ENCODE peak calls at places on chromosomes 3 and 15, in ten cellular contexts. One of them, this sample, is unnamed.

GRCh38 chr3:114872056-114872455 is 275.0 kb downstream of the ZBTB20 start:
- DNase-seq in colonic mucosa: no peak
- DNase-seq in right lobe of liver: no peak
- DNase-seq in stomach: no peak
- DNase-seq in endodermal cell: no peak
- DNase-seq in bronchial epithelial cell: no peak
- DNase-seq in RWPE2: no peak
- DNase-seq in heart right ventricle: no peak
- DNase-seq in prostate gland: no peak
- DNase-seq in adrenal gland: no peak
- DNase-seq in this sample: no peak

GRCh38 chr15:33045066-33045810 is 149.3 kb downstream of the FMN1 start:
- DNase-seq in heart right ventricle: no peak
- DNase-seq in stomach: peak; percentile 48
- DNase-seq in endodermal cell: no peak
- DNase-seq in bronchial epithelial cell: no peak
- DNase-seq in right lobe of liver: no peak
- DNase-seq in colonic mucosa: no peak
- DNase-seq in adrenal gland: no peak
- DNase-seq in RWPE2: no peak
- DNase-seq in prostate gland: no peak
- DNase-seq in this sample: no peak

GRCh38 chr15:57440799-57441198 is 64.5 kb downstream of the CGNL1 start:
- DNase-seq in endodermal cell: no peak
- DNase-seq in colonic mucosa: no peak
- DNase-seq in adrenal gland: no peak
- DNase-seq in RWPE2: no peak
- DNase-seq in prostate gland: no peak
- DNase-seq in right lobe of liver: no peak
- DNase-seq in bronchial epithelial cell: peak; percentile 48
- DNase-seq in heart right ventricle: no peak
- DNase-seq in stomach: no peak
- DNase-seq in this sample: no peak

GRCh38 chr3:48679416-48680380 is 6.0 kb downstream of the NCKIPSD start:
- DNase-seq in adrenal gland: no peak
- DNase-seq in colonic mucosa: no peak
- DNase-seq in heart right ventricle: no peak
- DNase-seq in stomach: no peak
- DNase-seq in right lobe of liver: no peak
- DNase-seq in prostate gland: no peak
- DNase-seq in RWPE2: peak; percentile 45
- DNase-seq in bronchial epithelial cell: no peak
- DNase-seq in endodermal cell: no peak
- DNase-seq in this sample: no peak

GRCh38 chr15:68528891-68529290 is 49.9 kb upstream of the CORO2B start:
- DNase-seq in right lobe of liver: no peak
- DNase-seq in bronchial epithelial cell: peak; percentile 22
- DNase-seq in RWPE2: no peak
- DNase-seq in endodermal cell: no peak
- DNase-seq in stomach: no peak
- DNase-seq in colonic mucosa: no peak
- DNase-seq in prostate gland: no peak
- DNase-seq in adrenal gland: no peak
- DNase-seq in heart right ventricle: no peak
- DNase-seq in this sample: no peak

GRCh38 chr3:156630081-156630772 is 44.2 kb upstream of the TIPARP start:
- DNase-seq in right lobe of liver: no peak
- DNase-seq in adrenal gland: no peak
- DNase-seq in colonic mucosa: no peak
- DNase-seq in RWPE2: no peak
- DNase-seq in stomach: no peak
- DNase-seq in heart right ventricle: no peak
- DNase-seq in bronchial epithelial cell: peak; percentile 85
- DNase-seq in prostate gland: peak; percentile 34
- DNase-seq in endodermal cell: no peak
- DNase-seq in this sample: no peak

GRCh38 chr15:99712415-99712814 is 20.8 kb downstream of the LYSMD4 start:
- DNase-seq in stomach: no peak
- DNase-seq in colonic mucosa: no peak
- DNase-seq in endodermal cell: peak; percentile 77
- DNase-seq in heart right ventricle: no peak
- DNase-seq in adrenal gland: no peak
- DNase-seq in bronchial epithelial cell: no peak
- DNase-seq in RWPE2: no peak
- DNase-seq in prostate gland: no peak
- DNase-seq in right lobe of liver: no peak
- DNase-seq in this sample: no peak

GRCh38 chr3:15941958-15942357 is 144.2 kb upstream of the ANKRD28 start:
- DNase-seq in adrenal gland: no peak
- DNase-seq in endodermal cell: no peak
- DNase-seq in RWPE2: no peak
- DNase-seq in prostate gland: no peak
- DNase-seq in colonic mucosa: no peak
- DNase-seq in right lobe of liver: no peak
- DNase-seq in heart right ventricle: no peak
- DNase-seq in stomach: no peak
- DNase-seq in bronchial epithelial cell: no peak
- DNase-seq in this sample: no peak

GRCh38 chr15:67114846-67115521 is 49.6 kb downstream of the SMAD3 start:
- DNase-seq in stomach: no peak
- DNase-seq in colonic mucosa: no peak
- DNase-seq in heart right ventricle: no peak
- DNase-seq in prostate gland: no peak
- DNase-seq in RWPE2: no peak
- DNase-seq in endodermal cell: no peak
- DNase-seq in right lobe of liver: no peak
- DNase-seq in adrenal gland: no peak
- DNase-seq in bronchial epithelial cell: no peak
- DNase-seq in this sample: no peak

GRCh38 chr15:64213646-64214045 is 50.8 kb upstream of the PPIB start:
- DNase-seq in right lobe of liver: no peak
- DNase-seq in adrenal gland: no peak
- DNase-seq in bronchial epithelial cell: peak; percentile 8
- DNase-seq in stomach: no peak
- DNase-seq in prostate gland: no peak
- DNase-seq in endodermal cell: no peak
- DNase-seq in RWPE2: no peak
- DNase-seq in colonic mucosa: no peak
- DNase-seq in heart right ventricle: no peak
- DNase-seq in this sample: no peak

GRCh38 chr3:128113817-128114794 is 9.5 kb downstream of the RUVBL1 start:
- DNase-seq in prostate gland: no peak
- DNase-seq in endodermal cell: no peak
- DNase-seq in colonic mucosa: no peak
- DNase-seq in RWPE2: no peak
- DNase-seq in right lobe of liver: no peak
- DNase-seq in adrenal gland: peak; percentile 66
- DNase-seq in bronchial epithelial cell: no peak
- DNase-seq in heart right ventricle: peak; percentile 23
- DNase-seq in stomach: no peak
- DNase-seq in this sample: no peak

GRCh38 chr3:98483626-98484025 is 13.9 kb upstream of the OR5K2 start:
- DNase-seq in endodermal cell: no peak
- DNase-seq in prostate gland: no peak
- DNase-seq in stomach: no peak
- DNase-seq in heart right ventricle: no peak
- DNase-seq in RWPE2: no peak
- DNase-seq in bronchial epithelial cell: no peak
- DNase-seq in adrenal gland: no peak
- DNase-seq in colonic mucosa: no peak
- DNase-seq in right lobe of liver: no peak
- DNase-seq in this sample: no peak

DNA sequence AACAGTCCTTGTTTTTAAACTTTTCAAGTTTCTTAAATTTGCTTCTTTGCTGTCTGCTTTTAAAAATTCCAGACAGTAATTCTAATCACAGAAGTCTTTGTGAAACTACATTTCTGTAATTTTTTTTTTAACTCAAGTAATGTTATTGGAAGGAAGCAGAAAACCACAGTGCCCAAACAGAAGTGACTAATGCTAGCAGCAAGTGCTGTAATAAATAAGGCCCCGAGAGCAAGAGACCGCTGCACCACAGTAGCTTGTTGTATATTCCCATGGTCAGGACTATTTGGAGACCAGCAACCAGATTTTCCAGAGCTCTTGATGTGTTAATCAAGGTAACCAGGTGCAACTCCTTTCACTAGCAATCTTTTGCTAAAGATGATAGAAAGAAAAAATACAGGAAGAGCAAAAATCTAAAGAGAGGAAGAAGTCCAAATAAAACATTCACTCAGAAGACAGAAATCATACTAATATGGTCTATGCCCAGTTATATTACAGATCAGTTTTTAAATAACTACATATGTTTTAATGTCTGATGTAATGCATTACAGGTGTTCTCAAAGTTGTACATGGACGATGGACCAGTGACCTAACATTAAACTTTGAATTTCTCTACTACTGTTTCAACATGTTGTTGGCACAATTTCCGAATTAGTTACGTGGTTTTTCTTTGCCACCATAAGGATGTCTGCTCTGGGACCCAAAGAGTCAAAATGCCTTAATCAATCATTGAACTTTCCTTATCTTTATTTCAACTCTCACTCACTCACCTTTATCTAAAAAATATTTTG is 36.4 kb downstream of the WWTR1 start:
- DNase-seq in RWPE2: no peak
- DNase-seq in adrenal gland: no peak
- DNase-seq in prostate gland: no peak
- DNase-seq in heart right ventricle: no peak
- DNase-seq in bronchial epithelial cell: peak; percentile 58
- DNase-seq in endodermal cell: no peak
- DNase-seq in right lobe of liver: no peak
- DNase-seq in stomach: no peak
- DNase-seq in colonic mucosa: no peak
- DNase-seq in this sample: peak; percentile 14
- H3K4me3 ChIP-seq in RWPE2: no peak overlapping the region
- H3K4me3 ChIP-seq in adrenal gland: no peak overlapping the region
- H3K4me3 ChIP-seq in prostate gland: no peak overlapping the region
- H3K4me3 ChIP-seq in heart right ventricle: no peak overlapping the region
- H3K4me3 ChIP-seq in bronchial epithelial cell: no peak overlapping the region
- H3K4me3 ChIP-seq in endodermal cell: no peak overlapping the region
- H3K4me3 ChIP-seq in right lobe of liver: no peak overlapping the region
- H3K4me3 ChIP-seq in stomach: no peak overlapping the region
- H3K4me3 ChIP-seq in colonic mucosa: no peak overlapping the region
- H3K4me3 ChIP-seq in this sample: no peak overlapping the region

GRCh38 chr3:105715372-105715771 is 153.4 kb downstream of the CBLB start:
- DNase-seq in right lobe of liver: no peak
- DNase-seq in adrenal gland: no peak
- DNase-seq in prostate gland: no peak
- DNase-seq in colonic mucosa: no peak
- DNase-seq in heart right ventricle: no peak
- DNase-seq in bronchial epithelial cell: peak; percentile 46
- DNase-seq in RWPE2: no peak
- DNase-seq in endodermal cell: no peak
- DNase-seq in stomach: no peak
- DNase-seq in this sample: no peak

GRCh38 chr3:105708980-105709379 is 159.8 kb downstream of the CBLB start:
- DNase-seq in endodermal cell: no peak
- DNase-seq in bronchial epithelial cell: no peak
- DNase-seq in adrenal gland: no peak
- DNase-seq in RWPE2: no peak
- DNase-seq in heart right ventricle: no peak
- DNase-seq in stomach: no peak
- DNase-seq in prostate gland: no peak
- DNase-seq in right lobe of liver: no peak
- DNase-seq in colonic mucosa: no peak
- DNase-seq in this sample: no peak

GRCh38 chr3:105719791-105720190 is 149.0 kb downstream of the CBLB start:
- DNase-seq in right lobe of liver: no peak
- DNase-seq in RWPE2: no peak
- DNase-seq in stomach: no peak
- DNase-seq in prostate gland: no peak
- DNase-seq in bronchial epithelial cell: peak; percentile 74
- DNase-seq in endodermal cell: no peak
- DNase-seq in heart right ventricle: no peak
- DNase-seq in colonic mucosa: no peak
- DNase-seq in adrenal gland: no peak
- DNase-seq in this sample: no peak

GRCh38 chr3:105714459-105714858 is 154.4 kb downstream of the CBLB start:
- DNase-seq in bronchial epithelial cell: no peak
- DNase-seq in prostate gland: no peak
- DNase-seq in heart right ventricle: no peak
- DNase-seq in colonic mucosa: no peak
- DNase-seq in endodermal cell: no peak
- DNase-seq in right lobe of liver: no peak
- DNase-seq in stomach: no peak
- DNase-seq in adrenal gland: no peak
- DNase-seq in RWPE2: no peak
- DNase-seq in this sample: no peak
- H3K36me3 ChIP-seq in bronchial epithelial cell: peaks cover 6% of the 10 kb centered on the region
- H3K36me3 ChIP-seq in prostate gland: no peaks in the 10 kb centered on the region
- H3K36me3 ChIP-seq in heart right ventricle: peaks cover 96% of the 10 kb centered on the region
- H3K36me3 ChIP-seq in colonic mucosa: peaks cover 4% of the 10 kb centered on the region
- H3K36me3 ChIP-seq in endodermal cell: peaks cover 31% of the 10 kb centered on the region
- H3K36me3 ChIP-seq in right lobe of liver: peaks cover 2% of the 10 kb centered on the region
- H3K36me3 ChIP-seq in stomach: peaks cover 58% of the 10 kb centered on the region
- H3K36me3 ChIP-seq in adrenal gland: no peaks in the 10 kb centered on the region
- H3K36me3 ChIP-seq in RWPE2: peaks cover 20% of the 10 kb centered on the region
- H3K36me3 ChIP-seq in this sample: no peaks in the 10 kb centered on the region

DNA sequence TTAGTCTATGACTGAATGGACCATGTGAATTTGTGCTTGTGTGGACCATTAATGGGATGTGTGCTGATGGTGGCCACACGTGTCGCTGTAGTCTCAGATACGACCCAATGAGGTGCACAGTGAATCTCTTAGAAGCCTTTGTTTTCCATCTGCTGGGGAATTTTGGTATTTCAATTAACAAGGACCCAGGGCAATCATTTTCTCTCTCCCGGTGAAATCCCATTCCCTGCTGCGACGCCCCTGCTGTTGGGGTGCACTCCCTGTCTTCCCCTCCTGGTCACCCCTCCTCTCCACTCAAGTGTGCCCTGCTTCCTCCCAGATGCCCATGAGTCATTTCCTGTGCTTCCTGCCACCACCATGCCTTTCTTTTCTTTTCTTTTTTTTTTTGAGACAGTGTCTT is 32.7 kb downstream of the EBLN2 start:
- DNase-seq in adrenal gland: no peak
- DNase-seq in bronchial epithelial cell: peak; percentile 25
- DNase-seq in right lobe of liver: no peak
- DNase-seq in prostate gland: no peak
- DNase-seq in heart right ventricle: no peak
- DNase-seq in stomach: no peak
- DNase-seq in endodermal cell: peak; percentile 59
- DNase-seq in colonic mucosa: no peak
- DNase-seq in RWPE2: no peak
- DNase-seq in this sample: no peak
- TF ChIP-seq CTCF in adrenal gland: no peak
- TF ChIP-seq CTCF in bronchial epithelial cell: no peak
- TF ChIP-seq CTCF in right lobe of liver: no peak
- TF ChIP-seq CTCF in prostate gland: no peak
- TF ChIP-seq CTCF in heart right ventricle: no peak
- TF ChIP-seq CTCF in stomach: no peak
- TF ChIP-seq CTCF in endodermal cell: peak; percentile 60
- TF ChIP-seq CTCF in colonic mucosa: no peak
- TF ChIP-seq CTCF in RWPE2: no peak
- TF ChIP-seq CTCF in this sample: no peak

DNA sequence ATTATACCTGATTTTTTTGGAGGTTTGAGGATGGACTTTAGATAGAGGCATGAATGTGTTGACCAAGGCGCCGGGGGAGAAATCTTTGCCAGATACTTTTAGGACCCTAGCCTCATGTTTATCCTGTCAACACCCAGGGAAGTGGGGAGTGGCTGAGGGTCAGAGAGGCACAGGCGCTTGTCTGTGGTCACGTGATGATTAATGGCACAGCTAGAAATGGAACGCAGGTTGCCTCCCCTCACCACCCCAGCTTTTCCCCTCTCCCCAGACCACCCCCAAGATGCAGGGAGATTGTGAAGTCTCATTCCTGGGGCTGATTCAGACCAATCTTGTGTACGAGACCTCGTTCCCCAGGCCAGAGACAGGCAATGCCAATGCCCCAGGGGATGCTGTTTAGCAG is 218.4 kb upstream of the LINGO1 start:
- DNase-seq in colonic mucosa: no peak
- DNase-seq in prostate gland: no peak
- DNase-seq in RWPE2: no peak
- DNase-seq in adrenal gland: no peak
- DNase-seq in stomach: no peak
- DNase-seq in endodermal cell: peak; percentile 9
- DNase-seq in bronchial epithelial cell: no peak
- DNase-seq in heart right ventricle: no peak
- DNase-seq in right lobe of liver: peak; percentile 16
- DNase-seq in this sample: no peak
- H3K4me3 ChIP-seq in colonic mucosa: no peak overlapping the region
- H3K4me3 ChIP-seq in prostate gland: no peak overlapping the region
- H3K4me3 ChIP-seq in RWPE2: no peak overlapping the region
- H3K4me3 ChIP-seq in adrenal gland: no peak overlapping the region
- H3K4me3 ChIP-seq in stomach: no peak overlapping the region
- H3K4me3 ChIP-seq in endodermal cell: no peak overlapping the region
- H3K4me3 ChIP-seq in bronchial epithelial cell: no peak overlapping the region
- H3K4me3 ChIP-seq in heart right ventricle: no peak overlapping the region
- H3K4me3 ChIP-seq in right lobe of liver: no peak overlapping the region
- H3K4me3 ChIP-seq in this sample: no peak overlapping the region